ENCODE peak calls at places on chromosomes 2 and 18, in eight cellular contexts. Q is lung, H is fibroblast of lung, L is foreskin keratinocyte, J is aorta, T is A673, B is prostate gland, K is hepatocyte. E is an unnamed sample.

GRCh38 chr2:231717281-231718180 is 9.2 kb downstream of the PTMA start:
- DNase-seq in Q (no peak), H (no peak), L (no peak), J (peak; percentile 68), T (peak; percentile 83), B (no peak), K (no peak), E (no peak)

GRCh38 chr2:188787002-188787660 is 187.0 kb upstream of the COL3A1 start:
- DNase-seq in Q (no peak), H (peak; percentile 74), L (peak; percentile 50), J (no peak), T (peak; percentile 52), B (no peak), K (peak; percentile 74), E (no peak)

GRCh38 chr2:12948231-12948962 is 231.7 kb downstream of the TRIB2 start:
- DNase-seq in Q (no peak), H (no peak), L (no peak), J (no peak), T (no peak), B (no peak), K (peak; percentile 8), E (no peak)

GRCh38 chr2:124804014-124804940 is 779.2 kb downstream of the CNTNAP5 start:
- DNase-seq in Q (no peak), H (peak; percentile 57), L (no peak), J (no peak), T (peak; percentile 49), B (no peak), K (peak; percentile 50), E (peak; percentile 52)

GRCh38 chr2:40851661-40852060 is 399.8 kb upstream of the SLC8A1 start:
- DNase-seq in Q (no peak), H (no peak), L (no peak), J (no peak), T (no peak), B (no peak), K (no peak), E (no peak)

GRCh38 chr2:120486946-120487345 is 141.0 kb downstream of the INHBB start:
- DNase-seq in Q (no peak), H (no peak), L (no peak), J (peak; percentile 15), T (peak; percentile 24), B (no peak), K (peak; percentile 31), E (no peak)

GRCh38 chr18:7566587-7567486 is at the start of gene PTPRM:
- DNase-seq in Q (peak; percentile 86), H (peak; percentile 76), L (no peak), J (peak; percentile 93), T (peak; percentile 3), B (peak; percentile 80), K (peak; percentile 94), E (peak; percentile 65)

GRCh38 chr2:181742908-181743722 is 62.8 kb upstream of the NEUROD1 start:
- DNase-seq in Q (no peak), H (peak; percentile 80), L (peak; percentile 29), J (no peak), T (peak; percentile 83), B (peak; percentile 25), K (peak; percentile 62), E (peak; percentile 68)

GRCh38 chr2:104734937-104735586 is 118.9 kb upstream of the POU3F3 start:
- DNase-seq in Q (no peak), H (no peak), L (no peak), J (no peak), T (no peak), B (no peak), K (no peak), E (no peak)

GRCh38 chr2:72008608-72009007 is 139.1 kb downstream of the CYP26B1 start:
- DNase-seq in Q (peak; percentile 6), H (no peak), L (no peak), J (no peak), T (no peak), B (no peak), K (no peak), E (peak; percentile 9)

GRCh38 chr18:32026491-32027086 is 8.0 kb downstream of the RNF125 start:
- DNase-seq in Q (no peak), H (no peak), L (no peak), J (no peak), T (no peak), B (no peak), K (no peak), E (no peak)

GRCh38 chr2:65316072-65316471 is 88.4 kb downstream of the ACTR2 start:
- DNase-seq in Q (no peak), H (peak; percentile 72), L (peak; percentile 91), J (peak; percentile 88), T (no peak), B (peak; percentile 94), K (no peak), E (no peak)

GRCh38 chr2:230589025-230589424 is 123.6 kb upstream of the CAB39 start:
- DNase-seq in Q (no peak), H (no peak), L (no peak), J (no peak), T (no peak), B (no peak), K (no peak), E (no peak)

GRCh38 chr2:33068261-33068660 is 121.5 kb downstream of the LTBP1 start:
- DNase-seq in Q (no peak), H (peak; percentile 69), L (peak; percentile 52), J (no peak), T (no peak), B (no peak), K (no peak), E (no peak)

GRCh38 chr2:128631698-128632490 is 313.2 kb upstream of the HS6ST1 start:
- DNase-seq in Q (no peak), H (no peak), L (no peak), J (peak; percentile 13), T (no peak), B (no peak), K (no peak), E (no peak)

GRCh38 chr2:201483337-201483736 is 31.8 kb downstream of the STRADB start:
- DNase-seq in Q (no peak), H (peak; percentile 20), L (no peak), J (no peak), T (no peak), B (no peak), K (no peak), E (no peak)

GRCh38 chr18:525066-525797 is 24.7 kb upstream of the COLEC12 start:
- DNase-seq in Q (no peak), H (peak; percentile 55), L (no peak), J (no peak), T (no peak), B (no peak), K (no peak), E (no peak)

GRCh38 chr2:232901711-232902578 is 31.9 kb downstream of the SNORC start:
- DNase-seq in Q (no peak), H (peak; percentile 88), L (peak; percentile 39), J (no peak), T (peak; percentile 65), B (no peak), K (peak; percentile 41), E (no peak)

GRCh38 chr2:64770781-64771334 is 117.1 kb upstream of the SERTAD2 start:
- DNase-seq in Q (no peak), H (peak; percentile 94), L (peak; percentile 76), J (no peak), T (no peak), B (no peak), K (peak; percentile 62), E (peak; percentile 37)

GRCh38 chr18:37935086-37935485 is 369.5 kb upstream of the CELF4 start:
- DNase-seq in Q (no peak), H (no peak), L (no peak), J (no peak), T (no peak), B (no peak), K (no peak), E (no peak)
- H3K4me1 ChIP-seq in Q (no peaks in the 10 kb centered on the region), H (no peaks in the 10 kb centered on the region), L (peaks cover 6% of the 10 kb centered on the region), J (no peaks in the 10 kb centered on the region), T (no peaks in the 10 kb centered on the region), B (no peaks in the 10 kb centered on the region), K (no peaks in the 10 kb centered on the region), E (no peaks in the 10 kb centered on the region)

GRCh38 chr2:162072976-162073775 is 839 bp downstream of the DPP4 start:
- DNase-seq in Q (peak; percentile 29), H (peak; percentile 23), L (no peak), J (no peak), T (no peak), B (peak; percentile 11), K (no peak), E (peak; percentile 50)
- H3K4me1 ChIP-seq in Q (peaks cover 7% of the 10 kb centered on the region), H (peaks cover 16% of the 10 kb centered on the region), L (peaks cover 14% of the 10 kb centered on the region), J (no peaks in the 10 kb centered on the region), T (peaks cover 4% of the 10 kb centered on the region), B (no peaks in the 10 kb centered on the region), K (peaks cover 62% of the 10 kb centered on the region), E (no peaks in the 10 kb centered on the region)

DNA sequence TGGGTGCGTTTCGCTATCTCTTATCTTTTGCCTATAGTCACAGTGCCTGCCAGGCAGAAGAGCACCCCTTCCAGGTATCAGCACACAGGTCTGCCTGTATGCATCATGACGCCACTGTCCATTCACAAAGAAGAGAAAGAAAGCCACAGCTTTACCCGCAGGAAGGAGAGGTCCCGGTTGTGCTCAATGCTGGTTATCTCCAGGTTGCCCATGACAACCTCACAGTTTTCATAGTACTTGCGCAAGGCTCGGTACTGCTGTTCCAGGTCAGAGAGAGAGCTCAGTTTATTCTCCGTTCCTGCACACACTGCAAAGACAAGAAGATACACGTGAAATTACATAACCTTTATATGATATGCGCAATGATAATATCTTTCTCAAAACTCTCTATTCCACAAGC is 414.0 kb downstream of the ERBB4 start:
- DNase-seq in Q (no peak), H (peak; percentile 14), L (no peak), J (no peak), T (no peak), B (no peak), K (peak; percentile 64), E (no peak)
- H3K4me1 ChIP-seq in Q (no peaks in the 10 kb centered on the region), H (no peaks in the 10 kb centered on the region), L (no peaks in the 10 kb centered on the region), J (no peaks in the 10 kb centered on the region), T (no peaks in the 10 kb centered on the region), B (no peaks in the 10 kb centered on the region), K (no peaks in the 10 kb centered on the region), E (no peaks in the 10 kb centered on the region)

DNA sequence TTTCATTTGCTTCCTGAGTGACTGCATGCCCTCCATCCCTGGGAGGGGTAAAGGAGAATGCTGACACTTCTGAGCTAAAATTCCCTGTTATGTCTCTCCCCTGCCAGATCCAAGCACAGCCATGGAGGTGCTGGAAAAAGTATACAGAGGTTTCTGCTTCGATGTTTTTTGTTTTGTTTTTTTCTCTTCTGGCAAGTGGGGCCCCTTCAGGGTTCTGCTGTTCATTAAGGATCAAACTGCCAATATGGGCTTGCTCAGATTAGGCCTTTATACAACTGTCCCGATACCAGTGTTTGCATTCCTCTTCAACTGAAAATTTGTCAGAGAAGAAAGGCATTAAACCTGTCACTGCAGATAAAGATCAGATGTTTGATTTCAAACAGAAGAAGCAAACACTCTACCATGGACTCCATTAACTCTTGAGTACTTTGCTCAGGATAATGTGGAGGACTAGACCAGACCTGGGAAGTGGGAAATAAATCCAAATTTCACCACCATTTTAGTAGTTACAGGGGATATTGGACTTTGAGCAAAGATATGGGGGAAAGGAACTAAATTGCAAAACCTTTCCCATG is 396.0 kb upstream of the SMIM21 start:
- DNase-seq in Q (no peak), H (no peak), L (no peak), J (no peak), T (no peak), B (no peak), K (no peak), E (no peak)
- H3K4me1 ChIP-seq in Q (no peaks in the 10 kb centered on the region), H (no peaks in the 10 kb centered on the region), L (no peaks in the 10 kb centered on the region), J (no peaks in the 10 kb centered on the region), T (no peaks in the 10 kb centered on the region), B (no peaks in the 10 kb centered on the region), K (peaks cover 31% of the 10 kb centered on the region), E (no peaks in the 10 kb centered on the region)

DNA sequence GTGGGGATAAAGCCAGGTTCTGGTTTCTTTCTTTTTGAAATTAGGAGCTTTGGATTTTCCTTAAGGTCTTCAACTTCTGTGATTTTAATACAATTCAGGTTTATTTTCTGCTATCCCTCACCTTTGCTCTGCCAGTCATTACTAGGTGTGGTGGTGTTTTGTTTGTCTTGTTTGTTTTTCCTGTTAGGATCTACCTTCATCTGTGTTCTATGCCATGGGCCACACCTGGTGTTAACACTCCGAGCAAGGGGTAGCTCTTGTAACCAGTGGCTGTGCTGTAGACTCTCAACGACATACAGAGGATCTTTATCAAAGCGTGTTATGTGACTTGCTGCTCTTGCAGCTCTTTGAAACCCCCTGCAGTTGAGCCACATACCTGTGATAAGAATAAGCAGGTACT is 38.6 kb downstream of the MGAT5 start:
- DNase-seq in Q (no peak), H (no peak), L (no peak), J (no peak), T (no peak), B (no peak), K (no peak), E (no peak)
- H3K4me1 ChIP-seq in Q (peaks cover 30% of the 10 kb centered on the region), H (no peaks in the 10 kb centered on the region), L (peaks cover 8% of the 10 kb centered on the region), J (no peaks in the 10 kb centered on the region), T (no peaks in the 10 kb centered on the region), B (no peaks in the 10 kb centered on the region), K (no peaks in the 10 kb centered on the region), E (peaks cover 4% of the 10 kb centered on the region)